ENCODE peak calls at places on chromosome 22, in seven cellular contexts. Q, K, H, W, O, T and M are unnamed samples.

GRCh38 chr22:29744902-29745301 is 21.9 kb downstream of the ZMAT5 start:
- DNase-seq in Q (no peak), K (peak; percentile 45), H (peak; percentile 40), W (no peak), O (no peak), T (no peak), M (no peak)

GRCh38 chr22:39287076-39287743 is 32.2 kb downstream of the RPL3 start:
- DNase-seq in Q (no peak), K (no peak), H (no peak), W (no peak), O (no peak), T (no peak), M (no peak)

GRCh38 chr22:33593818-33594217 is 326.5 kb downstream of the LARGE1 start:
- DNase-seq in Q (no peak), K (no peak), H (no peak), W (no peak), O (no peak), T (no peak), M (peak; percentile 3)

GRCh38 chr22:47944941-47945340 is 1182.5 kb downstream of the TBC1D22A start:
- DNase-seq in Q (no peak), K (no peak), H (no peak), W (no peak), O (no peak), T (no peak), M (no peak)

GRCh38 chr22:43840431-43840830 is 21.9 kb downstream of the SULT4A1 start:
- DNase-seq in Q (no peak), K (no peak), H (no peak), W (no peak), O (no peak), T (no peak), M (no peak)

GRCh38 chr22:30733081-30733680 is 38.5 kb downstream of the OSBP2 start:
- DNase-seq in Q (no peak), K (no peak), H (peak; percentile 39), W (no peak), O (no peak), T (no peak), M (peak; percentile 72)

GRCh38 chr22:37370306-37370979 is 56.8 kb downstream of the ELFN2 start:
- DNase-seq in Q (peak; percentile 45), K (no peak), H (no peak), W (peak; percentile 60), O (no peak), T (peak; percentile 72), M (no peak)

GRCh38 chr22:19824197-19825015 is 30.3 kb downstream of the GNB1L start:
- DNase-seq in Q (peak; percentile 13), K (no peak), H (no peak), W (peak; percentile 42), O (no peak), T (peak; percentile 34), M (no peak)

DNA sequence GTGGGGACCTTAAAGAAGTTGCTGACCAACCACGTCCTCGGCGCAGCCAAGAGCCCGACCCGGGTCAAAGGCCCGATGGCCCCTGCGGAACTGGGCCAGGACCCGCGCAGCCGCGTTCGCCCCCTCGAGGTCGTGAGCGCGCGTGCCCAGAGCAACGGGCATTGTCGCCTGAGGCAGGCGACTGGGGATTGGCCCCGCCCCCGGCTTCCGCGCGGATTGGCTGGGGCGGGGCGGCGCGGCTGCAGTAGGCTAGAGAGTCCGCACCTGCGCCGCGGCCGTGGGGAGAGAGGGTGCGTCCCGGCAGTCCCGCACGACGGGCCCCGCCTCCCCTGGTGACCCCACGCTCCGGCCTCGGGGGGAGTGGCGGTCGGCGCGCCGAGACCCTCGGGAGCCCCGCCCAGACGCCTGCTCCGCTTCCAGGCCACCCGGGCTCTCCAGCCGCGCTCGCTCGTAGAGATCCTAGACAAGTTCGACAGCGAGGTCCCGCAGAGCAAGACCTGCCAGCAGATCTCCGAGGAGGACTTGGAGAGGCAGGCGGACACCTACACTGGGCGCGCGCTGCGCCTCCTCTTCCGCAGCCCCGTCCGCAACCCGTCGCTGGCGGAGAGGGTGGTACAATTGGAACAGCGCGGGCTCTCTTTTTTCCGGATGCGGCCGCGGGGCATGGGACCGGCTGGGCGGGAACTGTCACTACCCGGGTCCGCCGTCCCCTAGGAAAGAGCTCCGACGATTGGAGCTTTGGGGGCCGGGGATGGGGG is 8.3 kb upstream of the PPIL2 start:
- DNase-seq in Q (peak; percentile 79), K (no peak), H (no peak), W (no peak), O (peak; percentile 31), T (no peak), M (no peak)
- TF ChIP-seq CTCF in Q (no peak), K (peak; percentile 14), H (no peak), W (no peak), O (peak; percentile 27), T (no peak), M (peak; percentile 7)

DNA sequence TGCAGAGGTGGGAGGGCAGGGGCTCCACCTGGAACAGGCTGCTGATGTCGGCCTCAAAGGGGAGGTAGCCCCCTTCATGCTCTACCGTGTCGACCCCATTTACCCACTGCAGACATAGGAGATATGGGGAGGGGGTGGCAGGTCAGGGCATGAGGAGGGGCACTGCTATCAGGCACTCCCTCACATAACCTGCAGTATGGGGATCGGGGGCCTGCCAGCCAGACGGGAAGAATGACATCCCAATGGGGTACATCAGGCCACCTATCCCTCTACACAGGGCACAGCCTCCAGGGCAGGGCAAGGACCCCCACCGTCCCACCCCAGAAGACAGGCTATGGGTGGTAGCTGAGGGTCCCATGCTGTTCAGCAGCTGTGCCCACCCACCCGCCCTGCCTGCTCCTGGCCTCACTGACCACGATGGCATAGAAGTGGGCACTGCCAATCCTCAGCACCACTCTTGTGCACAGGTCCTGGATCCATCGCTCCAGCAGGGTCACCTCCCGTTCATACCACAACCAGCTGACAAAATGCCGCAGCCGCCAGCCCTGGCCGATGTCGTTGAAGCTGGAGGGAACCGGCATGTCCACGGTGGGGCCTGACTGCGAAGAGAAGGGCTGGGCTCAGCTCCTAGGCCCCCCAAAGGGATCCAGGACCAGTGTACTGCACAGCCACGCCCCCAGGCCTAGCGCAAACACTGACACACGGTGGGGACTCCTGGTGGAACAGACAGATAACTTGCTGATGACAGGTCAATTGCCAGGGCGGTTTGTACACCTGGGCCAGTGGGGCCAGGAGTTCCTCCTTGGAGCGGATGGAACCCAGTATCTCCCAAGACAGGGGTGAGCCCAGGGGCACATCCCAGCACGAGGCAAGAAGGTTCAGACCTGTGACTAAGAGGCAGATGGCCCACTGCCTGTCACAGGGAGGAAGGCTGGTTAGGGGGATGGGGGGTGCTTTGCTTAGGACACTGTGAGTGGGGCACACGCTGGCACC is 24.1 kb downstream of the RGL4 start:
- DNase-seq in Q (no peak), K (no peak), H (no peak), W (no peak), O (no peak), T (no peak), M (no peak)
- H3K4me3 ChIP-seq in Q (no peak overlapping the region), K (no peak overlapping the region), H (no peak overlapping the region), W (no peak overlapping the region), O (no peak overlapping the region), T (no peak overlapping the region), M (no peak overlapping the region)

GRCh38 chr22:45082795-45083194 is 73.0 kb upstream of the PHF21B start:
- DNase-seq in Q (no peak), K (no peak), H (peak; percentile 5), W (no peak), O (no peak), T (no peak), M (peak; percentile 5)
- TF ChIP-seq CTCF in Q (no peak), K (peak; percentile 33), H (peak; percentile 38), W (no peak), O (peak; percentile 50), T (no peak), M (peak; percentile 27)

GRCh38 chr22:25111579-25112517 is 87.8 kb upstream of the CRYBB3 start:
- DNase-seq in Q (no peak), K (no peak), H (no peak), W (peak; percentile 69), O (no peak), T (no peak), M (no peak)

GRCh38 chr22:25109878-25110595 is 89.6 kb upstream of the CRYBB3 start:
- DNase-seq in Q (no peak), K (no peak), H (no peak), W (no peak), O (no peak), T (no peak), M (no peak)

GRCh38 chr22:25110846-25111578 is 88.6 kb upstream of the CRYBB3 start:
- DNase-seq in Q (peak; percentile 52), K (peak; percentile 17), H (peak; percentile 89), W (peak; percentile 69), O (peak; percentile 72), T (peak; percentile 77), M (peak; percentile 81)

GRCh38 chr22:25112538-25113253 is 87.0 kb upstream of the CRYBB3 start:
- DNase-seq in Q (no peak), K (no peak), H (no peak), W (no peak), O (no peak), T (no peak), M (no peak)

DNA sequence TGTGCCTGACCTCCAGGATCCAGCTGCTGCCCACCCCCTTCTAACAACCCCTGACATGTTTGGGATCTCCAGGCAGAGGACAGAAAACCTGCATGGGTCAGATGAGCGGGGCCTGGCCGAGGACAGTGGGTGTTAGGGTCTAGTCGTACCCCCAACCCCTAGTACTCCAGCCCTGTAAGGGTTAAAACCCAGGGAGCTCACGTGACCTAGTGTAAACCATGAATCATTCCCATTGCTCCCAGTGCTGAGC is 89.1 kb upstream of the CRYBB3 start:
- DNase-seq in Q (no peak), K (no peak), H (no peak), W (no peak), O (no peak), T (no peak), M (no peak)
- H3K4me3 ChIP-seq in Q (peak overlapping the region; percentile 72), K (no peak overlapping the region), H (no peak overlapping the region), W (peak overlapping the region; percentile 58), O (peak overlapping the region; percentile 64), T (no peak overlapping the region), M (peak overlapping the region; percentile 70)

DNA sequence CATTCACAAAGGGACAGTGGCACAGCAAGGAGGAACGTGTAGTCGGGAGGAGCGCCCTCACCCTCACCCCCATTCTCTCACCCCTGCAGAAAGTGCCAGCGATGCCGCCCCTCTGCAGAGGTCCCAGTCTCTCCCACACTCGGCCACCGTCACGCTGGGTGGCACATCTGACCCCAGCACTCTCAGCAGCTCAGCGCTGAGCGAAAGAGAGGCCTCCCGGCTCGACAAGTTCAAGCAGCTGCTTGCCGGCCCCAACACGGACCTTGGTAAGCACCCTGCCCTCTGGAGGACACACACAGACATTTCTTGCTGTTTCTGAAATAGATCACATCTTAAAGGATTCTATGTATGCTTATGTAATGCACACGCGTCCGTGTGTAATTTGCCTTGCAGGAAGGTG is 34.9 kb downstream of the TBC1D22A start:
- DNase-seq in Q (no peak), K (no peak), H (peak; percentile 86), W (no peak), O (no peak), T (peak; percentile 52), M (peak; percentile 10)
- TF ChIP-seq CTCF in Q (no peak), K (peak; percentile 34), H (peak; percentile 71), W (no peak), O (peak; percentile 36), T (no peak), M (peak; percentile 19)

GRCh38 chr22:50300620-50301257 is 6.7 kb downstream of the PLXNB2 start:
- DNase-seq in Q (no peak), K (no peak), H (no peak), W (no peak), O (no peak), T (no peak), M (no peak)
- H3K4me3 ChIP-seq in Q (peak overlapping the region; percentile 53), K (peak overlapping the region; percentile 34), H (no peak overlapping the region), W (peak overlapping the region; percentile 50), O (peak overlapping the region; percentile 64), T (peak overlapping the region; percentile 35), M (no peak overlapping the region)

GRCh38 chr22:40479126-40479800 is 108.9 kb downstream of the SGSM3 start:
- DNase-seq in Q (no peak), K (no peak), H (no peak), W (no peak), O (no peak), T (no peak), M (no peak)
- TF ChIP-seq CTCF in Q (no peak), K (no peak), H (peak; percentile 30), W (no peak), O (no peak), T (no peak), M (no peak)

GRCh38 chr22:22818861-22819855 is 68.5 kb upstream of the IGLL5 start:
- DNase-seq in Q (no peak), K (no peak), H (no peak), W (no peak), O (no peak), T (no peak), M (no peak)
- H3K4me3 ChIP-seq in Q (no peak overlapping the region), K (no peak overlapping the region), H (no peak overlapping the region), W (no peak overlapping the region), O (no peak overlapping the region), T (no peak overlapping the region), M (no peak overlapping the region)